ENCODE peak calls at places on chromosomes 6 and 20, in four cellular contexts. K is heart right ventricle, V is HFFc6, I is activated B cell treated with CpG ODN at 0.5 μM for 24 hours. O is an unnamed sample.

GRCh38 chr6:96196633-96197032 is 180.9 kb downstream of the FUT9 start:
- DNase-seq in K (no peak), V (no peak), I (no peak), O (no peak)

GRCh38 chr20:10986586-10986985 is 312.8 kb upstream of the JAG1 start:
- DNase-seq in K (no peak), V (no peak), I (no peak), O (no peak)

GRCh38 chr20:4480104-4480503 is 241.6 kb upstream of the PRND start:
- DNase-seq in K (no peak), V (no peak), I (no peak), O (no peak)

GRCh38 chr6:132814716-132815570 is 574 bp downstream of the RPS12 start:
- DNase-seq in K (peak), V (no peak), I (no peak), O (no peak)

GRCh38 chr6:82712826-82713225 is 349.2 kb downstream of the TPBG start:
- DNase-seq in K (no peak), V (no peak), I (no peak), O (no peak)

GRCh38 chr6:14200047-14200446 is 82.5 kb downstream of the CD83 start:
- DNase-seq in K (no peak), V (no peak), I (no peak), O (no peak)

GRCh38 chr20:39850236-39850635 is 838.8 kb downstream of the MAFB start:
- DNase-seq in K (no peak), V (no peak), I (no peak), O (no peak)

GRCh38 chr6:159970659-159971063 is 1.8 kb downstream of the IGF2R start:
- DNase-seq in K (no peak), V (no peak), I (no peak), O (no peak)

GRCh38 chr6:100701728-100702127 is 179.4 kb downstream of the ASCC3 start:
- DNase-seq in K (no peak), V (no peak), I (no peak), O (no peak)

GRCh38 chr6:90610671-90611542 is 24.0 kb upstream of the MAP3K7 start:
- DNase-seq in K (peak), V (no peak), I (peak), O (no peak)

DNA sequence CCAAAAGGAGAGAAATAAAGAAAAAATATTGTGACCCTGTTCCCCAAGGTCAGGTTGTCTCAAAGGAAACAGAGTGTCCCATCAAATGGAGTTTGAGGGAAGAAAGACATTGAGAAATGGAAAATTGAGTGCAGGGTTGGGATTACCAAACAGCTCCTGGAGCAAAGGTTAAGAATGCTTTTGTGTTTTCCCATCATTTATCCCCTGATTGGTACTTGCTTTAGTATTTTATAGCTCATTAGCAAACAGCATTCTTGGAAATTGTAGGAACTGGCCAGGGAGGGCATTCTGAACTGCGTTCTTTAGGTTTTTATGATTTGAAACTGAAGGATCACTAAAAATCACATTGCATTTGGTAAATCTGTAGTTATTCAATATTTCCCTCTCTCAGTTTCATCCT is 59.0 kb upstream of the NELFCD start:
- DNase-seq in K (no peak), V (no peak), I (no peak), O (no peak)
- TF ChIP-seq CTCF in K (no peak), V (no peak), I (no peak), O (no peak)

DNA sequence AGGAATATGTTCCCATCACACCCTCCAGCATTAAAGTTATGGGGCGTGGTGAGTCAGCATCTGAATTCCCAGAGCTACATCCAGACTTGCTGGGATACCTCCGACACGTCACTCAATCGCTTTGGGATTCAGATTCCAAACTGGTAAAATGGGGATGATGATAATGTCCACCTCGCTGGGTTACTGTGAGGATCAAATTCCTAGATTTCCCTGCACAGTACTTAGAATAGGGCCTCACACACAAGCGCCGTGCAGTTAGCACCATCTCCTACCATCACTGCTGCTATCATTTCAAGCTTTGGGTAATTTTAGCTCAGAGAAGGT is 107.2 kb downstream of the SULF2 start:
- DNase-seq in K (no peak), V (no peak), I (no peak), O (no peak)
- TF ChIP-seq CTCF in K (no peak), V (peak), I (no peak), O (no peak)

GRCh38 chr6:32969685-32970412 is 1.5 kb downstream of the BRD2 start:
- DNase-seq in K (peak), V (peak), I (peak), O (no peak)

GRCh38 chr6:32971581-32972352 is 3.4 kb downstream of the BRD2 start:
- DNase-seq in K (peak), V (peak), I (peak), O (peak)

GRCh38 chr6:32968770-32969684 is 633 bp downstream of the BRD2 start:
- DNase-seq in K (peak), V (peak), I (peak), O (no peak)

GRCh38 chr6:32971245-32971580 is 2.8 kb downstream of the BRD2 start:
- DNase-seq in K (no peak), V (no peak), I (no peak), O (no peak)

DNA sequence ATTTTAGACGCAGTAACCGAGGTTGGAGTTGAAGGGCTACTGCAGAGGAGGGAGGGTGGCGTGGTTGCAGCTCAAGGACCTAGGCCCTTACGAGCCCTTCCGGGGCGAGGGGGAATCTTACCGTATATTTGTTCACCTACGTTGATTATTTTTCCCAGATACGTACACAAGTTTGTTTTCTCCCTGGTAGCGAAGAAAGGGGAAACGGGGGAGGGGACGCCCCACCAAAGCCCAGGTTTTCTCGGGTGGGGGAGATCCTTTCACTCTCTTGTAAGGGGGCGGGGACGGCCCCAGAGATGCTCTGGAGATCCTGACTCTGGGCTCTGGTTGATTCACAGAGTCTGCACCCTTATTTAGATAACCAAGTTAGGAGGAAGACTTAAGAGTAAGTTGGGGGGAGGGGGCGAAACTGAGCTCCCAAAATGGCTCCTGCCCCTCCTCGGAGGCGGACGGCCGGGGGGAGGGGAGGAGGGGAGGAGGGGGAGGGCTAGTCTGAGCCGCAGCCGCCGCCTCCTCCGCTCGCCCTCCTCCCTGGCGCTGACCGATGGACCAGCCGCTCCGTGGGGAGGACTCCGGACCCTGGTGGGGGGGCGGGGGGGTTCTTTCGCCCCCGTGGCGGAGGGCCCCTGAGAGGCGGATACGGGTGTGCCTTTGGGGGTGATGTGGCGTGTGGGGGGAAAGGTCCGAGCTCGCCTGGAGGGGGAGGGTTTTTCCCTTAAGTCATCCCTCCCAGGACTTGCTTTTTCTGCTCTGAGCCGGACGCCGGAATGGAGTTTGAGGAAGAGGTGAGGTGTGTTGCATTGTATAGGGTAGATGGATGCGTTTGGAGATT is 2.2 kb downstream of the BRD2 start:
- DNase-seq in K (peak), V (peak), I (peak), O (no peak)
- TF ChIP-seq CTCF in K (no peak), V (no peak), I (no peak), O (no peak)

GRCh38 chr20:21557246-21557982 is 43.5 kb upstream of the NKX2-2 start:
- DNase-seq in K (no peak), V (no peak), I (no peak), O (no peak)

GRCh38 chr20:21554376-21554890 is 40.6 kb upstream of the NKX2-2 start:
- DNase-seq in K (no peak), V (no peak), I (no peak), O (no peak)

GRCh38 chr20:21554985-21555384 is 41.1 kb upstream of the NKX2-2 start:
- DNase-seq in K (no peak), V (no peak), I (no peak), O (no peak)

GRCh38 chr20:21555470-21556120 is 41.7 kb upstream of the NKX2-2 start:
- DNase-seq in K (no peak), V (no peak), I (no peak), O (no peak)

GRCh38 chr20:21556398-21556797 is 42.5 kb upstream of the NKX2-2 start:
- DNase-seq in K (no peak), V (no peak), I (no peak), O (no peak)
- TF ChIP-seq CTCF in K (no peak), V (no peak), I (no peak), O (no peak)

GRCh38 chr20:815914-816606 is 17.5 kb upstream of the FAM110A start:
- DNase-seq in K (peak), V (no peak), I (peak), O (no peak)
- TF ChIP-seq CTCF in K (peak), V (peak), I (no peak), O (peak)